ENCODE peak calls at places on chromosome 20, in four cellular contexts. M is fibroblast of lung, D is body of pancreas, E is kidney epithelial cell. O is an unnamed sample.

GRCh38 chr20:58896820-58897219 is 44.3 kb downstream of the GNAS start:
- DNase-seq in M (no peak), D (no peak), E (no peak), O (no peak)

GRCh38 chr20:60695223-60695622 is 556.8 kb upstream of the CDH4 start:
- DNase-seq in D (no peak), E (peak; percentile 92), M (peak; percentile 97), O (peak; percentile 61)

GRCh38 chr20:63831696-63832686 is 927 bp upstream of the ZBTB46 start:
- DNase-seq in D (no peak), M (peak; percentile 32), E (no peak), O (peak; percentile 59)

GRCh38 chr20:58408603-58409246 is 19.7 kb downstream of the VAPB start:
- DNase-seq in M (no peak), D (no peak), E (no peak), O (no peak)

GRCh38 chr20:4252005-4252404 is 236.6 kb upstream of the RNF24 start:
- DNase-seq in E (no peak), D (no peak), M (no peak), O (no peak)

GRCh38 chr20:4710106-4710475 is 11.6 kb upstream of the PRND start:
- DNase-seq in E (no peak), D (no peak), M (no peak), O (no peak)

GRCh38 chr20:57957397-57958049 is 247.7 kb upstream of the PMEPA1 start:
- DNase-seq in E (peak; percentile 60), D (no peak), M (peak; percentile 48), O (no peak)

GRCh38 chr20:59525500-59526241 is 78.7 kb upstream of the PHACTR3 start:
- DNase-seq in E (no peak), D (peak; percentile 61), M (peak; percentile 12), O (peak; percentile 61)

GRCh38 chr20:15842872-15843271 is 730.4 kb downstream of the KIF16B start:
- DNase-seq in D (no peak), M (no peak), E (no peak), O (no peak)

GRCh38 chr20:61449916-61450315 is 197.9 kb downstream of the CDH4 start:
- DNase-seq in D (no peak), M (no peak), E (peak; percentile 87), O (no peak)

GRCh38 chr20:53711333-53712211 is 117.9 kb upstream of the ZNF217 start:
- DNase-seq in E (no peak), M (no peak), D (no peak), O (no peak)

GRCh38 chr20:20213722-20214121 is 154.2 kb upstream of the INSM1 start:
- DNase-seq in D (no peak), E (no peak), M (no peak), O (no peak)

GRCh38 chr20:7868108-7868507 is 72.2 kb downstream of the HAO1 start:
- DNase-seq in M (no peak), D (no peak), E (no peak), O (no peak)

GRCh38 chr20:5065489-5066383 is 54.0 kb downstream of the PCNA start:
- DNase-seq in M (peak; percentile 96), E (peak; percentile 92), D (peak; percentile 81), O (no peak)

GRCh38 chr20:62485062-62485700 is 9.4 kb upstream of the GATA5 start:
- DNase-seq in D (no peak), M (peak; percentile 28), E (peak; percentile 5), O (peak; percentile 90)

GRCh38 chr20:60857708-60858107 is 394.4 kb upstream of the CDH4 start:
- DNase-seq in E (no peak), M (peak; percentile 66), D (no peak), O (no peak)

GRCh38 chr20:7859371-7859802 is 80.9 kb downstream of the HAO1 start:
- DNase-seq in E (peak; percentile 43), M (peak; percentile 78), D (no peak), O (peak; percentile 81)

GRCh38 chr20:22584630-22584921 is 204 bp upstream of the FOXA2 start:
- DNase-seq in E (no peak), D (peak; percentile 94), M (no peak), O (no peak)

GRCh38 chr20:40697466-40697987 is 8.5 kb upstream of the MAFB start:
- DNase-seq in D (no peak), E (no peak), M (no peak), O (no peak)

GRCh38 chr20:5786930-5787826 is 37.0 kb downstream of the SHLD1 start:
- DNase-seq in E (no peak), D (peak; percentile 38), M (peak; percentile 66), O (peak; percentile 83)

GRCh38 chr20:43727980-43728590 is 1.3 kb upstream of the GTSF1L start:
- DNase-seq in E (no peak), D (no peak), M (no peak), O (no peak)

GRCh38 chr20:12928755-12929401 is 79.9 kb upstream of the SPTLC3 start:
- DNase-seq in E (peak; percentile 74), M (peak; percentile 93), D (no peak), O (no peak)

GRCh38 chr20:16212790-16213189 is 360.5 kb downstream of the KIF16B start:
- DNase-seq in D (no peak), E (no peak), M (no peak), O (no peak)

GRCh38 chr20:63268256-63268655 is 4.4 kb upstream of the ARFGAP1 start:
- DNase-seq in E (no peak), D (no peak), M (no peak), O (no peak)

DNA sequence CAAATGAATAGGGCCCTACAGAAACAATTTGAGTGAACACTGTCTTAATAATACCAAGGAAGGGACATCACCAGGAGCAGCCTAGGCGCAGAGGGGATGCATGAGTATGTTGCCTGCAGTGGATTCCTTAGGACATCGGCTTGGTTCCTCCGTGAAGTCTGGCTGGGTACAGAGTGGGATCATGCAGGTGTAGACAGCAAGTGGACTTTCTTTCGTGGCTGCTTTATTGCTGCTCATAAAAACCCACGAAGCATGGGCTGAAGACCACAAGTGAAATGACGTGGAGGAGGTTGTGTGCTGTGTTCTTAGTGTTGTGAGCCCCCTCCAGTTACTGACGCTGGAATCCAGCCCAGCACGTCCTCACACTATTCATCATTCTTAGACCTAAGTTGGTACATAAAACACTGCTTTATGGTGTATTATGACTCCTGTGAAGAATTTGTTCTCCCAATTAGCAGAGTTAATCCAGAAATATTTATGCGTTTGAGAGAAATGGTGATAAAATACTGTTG is 234.1 kb upstream of the SYNDIG1 start:
- DNase-seq in E (no peak), M (peak; percentile 2), D (no peak), O (no peak)
- H3K4me3 ChIP-seq in E (no peak overlapping the region), M (no peak overlapping the region), D (no peak overlapping the region), O (no peak overlapping the region)

GRCh38 chr20:2507464-2507863 is 1.3 kb downstream of the ZNF343 start:
- DNase-seq in D (no peak), E (no peak), M (no peak), O (no peak)
- H3K4me3 ChIP-seq in D (no peak overlapping the region), E (no peak overlapping the region), M (peak overlapping the region; percentile 81), O (no peak overlapping the region)

GRCh38 chr20:1654994-1655393 is 2.6 kb downstream of the SIRPG start:
- DNase-seq in M (no peak), E (no peak), D (no peak), O (no peak)
- H3K4me3 ChIP-seq in M (no peak overlapping the region), E (no peak overlapping the region), D (no peak overlapping the region), O (no peak overlapping the region)

GRCh38 chr20:51020657-51021056 is 2.2 kb downstream of the KCNG1 start:
- DNase-seq in D (no peak), E (no peak), M (no peak), O (no peak)

GRCh38 chr20:51021067-51022025 is 1.6 kb downstream of the KCNG1 start:
- DNase-seq in D (no peak), E (no peak), M (peak; percentile 59), O (peak; percentile 39)

GRCh38 chr20:51017313-51017712 is 5.6 kb downstream of the KCNG1 start:
- DNase-seq in D (no peak), E (no peak), M (no peak), O (no peak)

GRCh38 chr20:51022227-51022802 is 592 bp downstream of the KCNG1 start:
- DNase-seq in M (no peak), E (no peak), D (no peak), O (no peak)

DNA sequence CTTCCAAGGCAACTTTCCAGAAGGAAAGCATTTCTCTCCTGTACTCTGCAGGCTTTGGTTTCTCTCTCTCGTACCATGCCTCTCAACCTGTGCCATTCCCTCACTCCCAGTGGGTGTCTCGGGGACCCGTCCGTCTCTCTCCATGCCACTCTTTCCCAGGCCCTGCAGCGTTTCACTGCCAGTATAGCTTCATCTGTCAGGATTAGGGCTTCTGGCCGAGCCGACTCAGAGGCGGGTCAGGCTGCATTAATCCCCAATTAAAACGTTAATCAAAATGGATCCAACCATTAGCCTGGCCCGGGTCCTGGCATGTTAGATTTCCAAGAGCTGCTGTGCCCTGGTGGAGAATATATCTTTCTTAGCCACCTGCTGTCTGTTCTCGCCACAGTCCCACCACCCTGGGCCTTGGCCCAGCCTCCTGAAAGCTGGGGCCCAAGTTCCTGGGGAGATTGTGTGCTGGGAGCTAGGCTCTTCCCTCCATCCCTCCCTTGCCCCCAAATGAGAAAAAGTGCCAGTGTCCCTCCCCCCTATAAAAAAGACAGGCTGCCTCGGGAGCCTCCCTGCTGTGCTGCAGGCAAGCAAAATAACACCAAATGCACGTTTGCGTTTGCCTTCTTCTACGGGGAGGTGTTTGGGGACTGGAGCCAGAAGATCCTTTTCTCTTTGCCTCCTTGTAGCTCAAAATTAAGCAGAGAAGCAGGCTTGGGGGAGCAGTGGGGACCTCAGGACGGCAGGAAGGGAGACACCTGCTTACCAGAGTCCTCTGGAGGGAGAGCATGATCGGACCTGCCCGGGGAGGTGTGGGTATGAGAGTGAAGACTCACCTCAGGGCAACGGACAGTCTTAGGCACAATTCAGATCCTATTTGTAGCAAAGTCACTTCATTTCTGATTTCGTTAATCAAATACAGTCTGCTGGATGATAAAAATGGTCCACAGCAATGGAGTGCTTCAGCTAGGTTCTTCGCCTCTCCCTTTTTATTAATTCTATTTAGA is 3.0 kb downstream of the KCNG1 start:
- DNase-seq in M (no peak), D (no peak), E (no peak), O (no peak)
- H3K4me3 ChIP-seq in M (no peak overlapping the region), D (no peak overlapping the region), E (no peak overlapping the region), O (no peak overlapping the region)

GRCh38 chr20:25084616-25085187 is 2.8 kb upstream of the VSX1 start:
- DNase-seq in D (no peak), E (no peak), M (no peak), O (no peak)

GRCh38 chr20:25082498-25082873 is 545 bp upstream of the VSX1 start:
- DNase-seq in E (no peak), M (no peak), D (no peak), O (no peak)

GRCh38 chr20:25081730-25082497 is at the start of gene VSX1:
- DNase-seq in D (no peak), E (no peak), M (no peak), O (no peak)

GRCh38 chr20:25083773-25084615 is 2.1 kb upstream of the VSX1 start:
- DNase-seq in D (no peak), M (no peak), E (no peak), O (no peak)

GRCh38 chr20:25083141-25083772 is 1.3 kb upstream of the VSX1 start:
- DNase-seq in E (no peak), D (no peak), M (no peak), O (no peak)
- H3K4me3 ChIP-seq in E (no peak overlapping the region), D (no peak overlapping the region), M (no peak overlapping the region), O (no peak overlapping the region)